ENCODE peak calls at places on chromosomes 3 and 15, in six cellular contexts. B is GM13977; W is colonic mucosa; H is GDM1; E is WTC11; S is effector CD4-positive, alpha-beta T cell. V is an unnamed sample.

GRCh38 chr3:22692239-22692638 is 510.9 kb upstream of the UBE2E2 start:
- DNase-seq in W (no peak), H (no peak), B (no peak), E (no peak), S (no peak), V (no peak)

GRCh38 chr3:172094621-172095557 is 55.5 kb downstream of the FNDC3B start:
- DNase-seq in W (no peak), H (no peak), E (no peak), B (peak; percentile 29), S (no peak), V (peak; percentile 87)

GRCh38 chr15:33137101-33137500 is 57.4 kb downstream of the FMN1 start:
- DNase-seq in E (no peak), W (no peak), S (no peak), H (no peak), B (no peak), V (no peak)

GRCh38 chr3:10467204-10467603 is 38.2 kb downstream of the ATP2B2 start:
- DNase-seq in W (no peak), S (no peak), B (no peak), E (no peak), H (no peak), V (no peak)

GRCh38 chr3:54968546-54969172 is 40.8 kb upstream of the LRTM1 start:
- DNase-seq in S (no peak), H (no peak), W (no peak), E (no peak), B (no peak), V (no peak)

GRCh38 chr15:47194718-47195117 is 522.6 kb upstream of the SEMA6D start:
- DNase-seq in E (no peak), S (no peak), H (no peak), W (no peak), B (no peak), V (peak; percentile 18)

GRCh38 chr15:70323111-70323851 is 225.6 kb upstream of the TLE3 start:
- DNase-seq in H (no peak), B (no peak), W (no peak), S (no peak), E (no peak), V (no peak)

GRCh38 chr15:90400759-90401314 is 12.8 kb downstream of the IQGAP1 start:
- DNase-seq in H (peak; percentile 58), S (peak; percentile 63), W (peak; percentile 80), E (peak; percentile 49), B (peak; percentile 82), V (peak; percentile 91)

GRCh38 chr3:120907659-120908029 is 361 bp upstream of the STXBP5L start:
- DNase-seq in E (no peak), W (no peak), B (no peak), H (no peak), S (no peak), V (no peak)

GRCh38 chr15:43511012-43511885 is 6.2 kb upstream of the MAP1A start:
- DNase-seq in E (peak; percentile 43), S (no peak), H (peak; percentile 16), B (no peak), W (peak; percentile 39), V (no peak)

V was measured in GM12865.